ENCODE peak calls at places on chromosomes 4 and X, in eight cellular contexts. One of them, this sample, is unnamed.

GRCh38 chr4:2671267-2671895 is 84.8 kb downstream of the TNIP2 start:
- DNase-seq in NCI-H1436: no peak
- DNase-seq in retinal pigment epithelial cell: no peak
- DNase-seq in naive thymus-derived CD8-positive, alpha-beta T cell: no peak
- DNase-seq in GM10248: no peak
- DNase-seq in Right ventricle myocardium inferior: no peak
- DNase-seq in bronchial epithelial cell: no peak
- DNase-seq in memory B cell: no peak
- DNase-seq in this sample: no peak

GRCh38 chrX:15522464-15522863 is 21.9 kb downstream of the BMX start:
- DNase-seq in GM10248: no peak
- DNase-seq in NCI-H1436: no peak
- DNase-seq in Right ventricle myocardium inferior: no peak
- DNase-seq in bronchial epithelial cell: no peak
- DNase-seq in retinal pigment epithelial cell: no peak
- DNase-seq in memory B cell: no peak
- DNase-seq in naive thymus-derived CD8-positive, alpha-beta T cell: no peak
- DNase-seq in this sample: no peak

GRCh38 chr4:2634014-2634413 is 97.6 kb downstream of the FAM193A start:
- DNase-seq in NCI-H1436: no peak
- DNase-seq in Right ventricle myocardium inferior: no peak
- DNase-seq in retinal pigment epithelial cell: no peak
- DNase-seq in bronchial epithelial cell: no peak
- DNase-seq in memory B cell: no peak
- DNase-seq in GM10248: no peak
- DNase-seq in naive thymus-derived CD8-positive, alpha-beta T cell: no peak
- DNase-seq in this sample: no peak

GRCh38 chr4:146957252-146957651 is 11.6 kb upstream of the TTC29 start:
- DNase-seq in NCI-H1436: no peak
- DNase-seq in Right ventricle myocardium inferior: no peak
- DNase-seq in bronchial epithelial cell: peak
- DNase-seq in memory B cell: no peak
- DNase-seq in naive thymus-derived CD8-positive, alpha-beta T cell: no peak
- DNase-seq in retinal pigment epithelial cell: no peak
- DNase-seq in GM10248: no peak
- DNase-seq in this sample: no peak

GRCh38 chr4:88605744-88606143 is 13.5 kb downstream of the HERC3 start:
- DNase-seq in memory B cell: no peak
- DNase-seq in naive thymus-derived CD8-positive, alpha-beta T cell: no peak
- DNase-seq in Right ventricle myocardium inferior: no peak
- DNase-seq in GM10248: no peak
- DNase-seq in NCI-H1436: no peak
- DNase-seq in retinal pigment epithelial cell: no peak
- DNase-seq in bronchial epithelial cell: no peak
- DNase-seq in this sample: no peak

GRCh38 chr4:173334085-173334890 is at the start of gene HMGB2:
- DNase-seq in GM10248: peak
- DNase-seq in NCI-H1436: peak
- DNase-seq in memory B cell: peak
- DNase-seq in Right ventricle myocardium inferior: peak
- DNase-seq in naive thymus-derived CD8-positive, alpha-beta T cell: peak
- DNase-seq in retinal pigment epithelial cell: peak
- DNase-seq in bronchial epithelial cell: peak
- DNase-seq in this sample: peak

GRCh38 chr4:81214518-81215218 is 354 bp downstream of the PRKG2 start:
- DNase-seq in GM10248: no peak
- DNase-seq in Right ventricle myocardium inferior: no peak
- DNase-seq in retinal pigment epithelial cell: no peak
- DNase-seq in NCI-H1436: no peak
- DNase-seq in bronchial epithelial cell: no peak
- DNase-seq in naive thymus-derived CD8-positive, alpha-beta T cell: no peak
- DNase-seq in memory B cell: no peak
- DNase-seq in this sample: no peak

GRCh38 chr4:88533088-88533790 is 9.7 kb upstream of the PYURF start:
- DNase-seq in retinal pigment epithelial cell: no peak
- DNase-seq in memory B cell: no peak
- DNase-seq in naive thymus-derived CD8-positive, alpha-beta T cell: no peak
- DNase-seq in Right ventricle myocardium inferior: no peak
- DNase-seq in GM10248: no peak
- DNase-seq in bronchial epithelial cell: peak
- DNase-seq in NCI-H1436: no peak
- DNase-seq in this sample: no peak

GRCh38 chr4:154582723-154583122 is 7.8 kb downstream of the FGA start:
- DNase-seq in naive thymus-derived CD8-positive, alpha-beta T cell: no peak
- DNase-seq in memory B cell: no peak
- DNase-seq in Right ventricle myocardium inferior: no peak
- DNase-seq in GM10248: no peak
- DNase-seq in NCI-H1436: no peak
- DNase-seq in bronchial epithelial cell: no peak
- DNase-seq in retinal pigment epithelial cell: no peak
- DNase-seq in this sample: no peak

GRCh38 chr4:26342328-26343040 is 21.7 kb downstream of the RBPJ start:
- DNase-seq in memory B cell: no peak
- DNase-seq in Right ventricle myocardium inferior: no peak
- DNase-seq in bronchial epithelial cell: peak
- DNase-seq in retinal pigment epithelial cell: peak
- DNase-seq in naive thymus-derived CD8-positive, alpha-beta T cell: no peak
- DNase-seq in GM10248: no peak
- DNase-seq in NCI-H1436: no peak
- DNase-seq in this sample: peak

GRCh38 chrX:2693526-2694002 is 2.5 kb downstream of the CD99 start:
- DNase-seq in Right ventricle myocardium inferior: no peak
- DNase-seq in NCI-H1436: no peak
- DNase-seq in bronchial epithelial cell: no peak
- DNase-seq in GM10248: no peak
- DNase-seq in naive thymus-derived CD8-positive, alpha-beta T cell: no peak
- DNase-seq in memory B cell: no peak
- DNase-seq in retinal pigment epithelial cell: no peak
- DNase-seq in this sample: no peak